ENCODE peak calls at places on chromosome 4, in six cellular contexts. H is sigmoid colon, C is astrocyte, S is colonic mucosa, M is mammary epithelial cell, G is mucosa of descending colon. N is an unnamed sample.

GRCh38 chr4:57499786-57500185 is 389.6 kb upstream of the IGFBP7 start:
- DNase-seq in C (peak; percentile 23), S (no peak), M (peak; percentile 4), G (no peak), H (no peak), N (no peak)

GRCh38 chr4:156749791-156750403 is 221.7 kb downstream of the PDGFC start:
- DNase-seq in H (no peak), M (no peak), C (peak; percentile 30), G (no peak), S (no peak), N (no peak)

GRCh38 chr4:77003400-77003799 is 53.8 kb downstream of the SEPTIN11 start:
- DNase-seq in H (no peak), M (no peak), G (no peak), C (no peak), S (no peak), N (no peak)

GRCh38 chr4:17535242-17535641 is 20.3 kb downstream of the CLRN2 start:
- DNase-seq in G (no peak), H (no peak), S (no peak), C (no peak), M (no peak), N (no peak)

GRCh38 chr4:40340034-40340433 is 4.9 kb downstream of the CHRNA9 start:
- DNase-seq in S (no peak), H (no peak), G (no peak), C (no peak), M (peak; percentile 31), N (no peak)

GRCh38 chr4:154985673-154986072 is 204.6 kb downstream of the RBM46 start:
- DNase-seq in M (no peak), H (no peak), C (no peak), G (no peak), S (no peak), N (no peak)

GRCh38 chr4:152860057-152860456 is 76.1 kb upstream of the FHDC1 start:
- DNase-seq in H (no peak), S (no peak), G (no peak), C (peak; percentile 15), M (no peak), N (no peak)

GRCh38 chr4:121696140-121696640 is 590 bp downstream of the ANXA5 start:
- DNase-seq in S (peak; percentile 77), H (peak; percentile 94), C (peak; percentile 79), G (peak; percentile 84), M (peak; percentile 82), N (peak; percentile 65)

GRCh38 chr4:151901631-151902030 is 140.8 kb upstream of the GATB start:
- DNase-seq in G (no peak), H (no peak), S (no peak), C (no peak), M (no peak), N (no peak)

GRCh38 chr4:42655248-42655647 is 1.7 kb downstream of the ATP8A1 start:
- DNase-seq in S (no peak), G (no peak), M (no peak), H (no peak), C (no peak), N (no peak)

GRCh38 chr4:3709061-3709845 is 56.9 kb upstream of the ADRA2C start:
- DNase-seq in C (no peak), M (no peak), H (no peak), G (peak; percentile 11), S (no peak), N (no peak)

GRCh38 chr4:97912151-97912550 is 231.1 kb downstream of the STPG2 start:
- DNase-seq in M (no peak), H (no peak), G (no peak), S (no peak), C (no peak), N (no peak)

GRCh38 chr4:140176735-140177134 is 22.8 kb upstream of the MAML3 start:
- DNase-seq in M (peak; percentile 63), H (no peak), S (no peak), G (no peak), C (peak; percentile 67), N (no peak)

GRCh38 chr4:16019666-16020065 is 56.7 kb upstream of the FGFBP2 start:
- DNase-seq in S (no peak), C (peak; percentile 23), H (no peak), G (no peak), M (no peak), N (no peak)

GRCh38 chr4:139790291-139790690 is 124.7 kb downstream of the MGST2 start:
- DNase-seq in M (no peak), H (no peak), S (no peak), G (no peak), C (no peak), N (no peak)

GRCh38 chr4:65668201-65669007 is 1.9 kb downstream of the EPHA5 start:
- DNase-seq in G (peak; percentile 16), M (no peak), H (peak; percentile 63), C (peak; percentile 63), S (no peak), N (no peak)

GRCh38 chr4:94032754-94033153 is 174.9 kb upstream of the SMARCAD1 start:
- DNase-seq in S (no peak), M (no peak), H (no peak), G (no peak), C (no peak), N (no peak)

GRCh38 chr4:60314367-60314766 is 885.8 kb upstream of the ADGRL3 start:
- DNase-seq in S (no peak), H (no peak), G (no peak), M (no peak), C (no peak), N (no peak)

GRCh38 chr4:99029018-99029735 is 33.7 kb downstream of the METAP1 start:
- DNase-seq in S (no peak), G (no peak), C (no peak), M (no peak), H (no peak), N (no peak)

GRCh38 chr4:42397256-42397634 is at the start of gene SHISA3:
- DNase-seq in C (no peak), H (no peak), S (peak; percentile 25), G (no peak), M (no peak), N (no peak)

GRCh38 chr4:1050486-1051213 is 39.2 kb downstream of the FGFRL1 start:
- DNase-seq in S (no peak), M (no peak), G (peak; percentile 49), C (no peak), H (peak; percentile 61), N (no peak)

GRCh38 chr4:124206779-124207605 is 505.5 kb downstream of the ANKRD50 start:
- DNase-seq in S (no peak), G (no peak), H (no peak), M (no peak), C (peak; percentile 84), N (no peak)

GRCh38 chr4:2417196-2417764 is 1.2 kb downstream of the ZFYVE28 start:
- DNase-seq in H (no peak), M (no peak), G (no peak), S (no peak), C (no peak), N (no peak)

GRCh38 chr4:182531555-182532162 is 288.5 kb downstream of the TENM3 start:
- DNase-seq in H (no peak), S (no peak), G (no peak), M (no peak), C (peak; percentile 38), N (no peak)

GRCh38 chr4:143404555-143404954 is 67.9 kb downstream of the GAB1 start:
- DNase-seq in H (no peak), C (no peak), M (no peak), G (no peak), S (no peak), N (no peak)
- H3K4me1 ChIP-seq in H (peaks cover 92% of the 10 kb centered on the region), C (no peaks in the 10 kb centered on the region), M (no peaks in the 10 kb centered on the region), G (peaks cover 13% of the 10 kb centered on the region), S (no peaks in the 10 kb centered on the region), N (peaks cover 3% of the 10 kb centered on the region)

GRCh38 chr4:11568511-11568910 is 139.8 kb upstream of the HS3ST1 start:
- DNase-seq in H (no peak), S (no peak), C (no peak), G (no peak), M (no peak), N (no peak)
- H3K4me3 ChIP-seq in H (no peak overlapping the region), S (no peak overlapping the region), C (no peak overlapping the region), G (no peak overlapping the region), M (no peak overlapping the region), N (no peak overlapping the region)

GRCh38 chr4:185837415-185838103 is 25.6 kb upstream of the SORBS2 start:
- DNase-seq in G (no peak), S (no peak), M (no peak), H (no peak), C (no peak), N (no peak)

GRCh38 chr4:185838514-185839203 is 26.7 kb upstream of the SORBS2 start:
- DNase-seq in C (no peak), S (no peak), H (no peak), G (no peak), M (no peak), N (no peak)

GRCh38 chr4:185836268-185837084 is 24.5 kb upstream of the SORBS2 start:
- DNase-seq in M (no peak), S (no peak), G (no peak), H (no peak), C (no peak), N (no peak)

GRCh38 chr4:185839204-185839712 is 27.3 kb upstream of the SORBS2 start:
- DNase-seq in S (peak; percentile 38), M (peak; percentile 90), C (peak; percentile 97), G (peak; percentile 56), H (peak; percentile 81), N (no peak)

DNA sequence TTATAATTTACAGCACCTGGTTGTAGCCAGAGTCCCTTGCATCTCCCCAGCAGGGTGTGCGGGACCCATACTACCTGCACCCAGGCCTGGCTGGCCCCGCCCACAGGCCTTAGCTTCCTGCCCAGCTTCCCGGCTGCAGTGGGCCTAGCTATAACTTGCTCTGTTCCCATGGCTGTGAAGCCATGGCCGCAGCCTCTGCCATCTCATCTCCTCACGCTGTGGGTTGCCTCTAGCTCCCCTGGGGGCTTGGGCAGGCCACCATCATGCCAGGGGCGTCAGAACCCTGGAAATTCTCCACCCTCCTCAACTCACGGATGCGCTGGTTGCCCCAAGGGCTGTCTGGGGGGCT is 26.1 kb upstream of the SORBS2 start:
- DNase-seq in H (no peak), G (no peak), C (no peak), M (no peak), S (no peak), N (no peak)
- H3K4me1 ChIP-seq in H (peaks cover 53% of the 10 kb centered on the region), G (peaks cover 12% of the 10 kb centered on the region), C (peaks cover 32% of the 10 kb centered on the region), M (peaks cover 24% of the 10 kb centered on the region), S (no peaks in the 10 kb centered on the region), N (no peaks in the 10 kb centered on the region)

DNA sequence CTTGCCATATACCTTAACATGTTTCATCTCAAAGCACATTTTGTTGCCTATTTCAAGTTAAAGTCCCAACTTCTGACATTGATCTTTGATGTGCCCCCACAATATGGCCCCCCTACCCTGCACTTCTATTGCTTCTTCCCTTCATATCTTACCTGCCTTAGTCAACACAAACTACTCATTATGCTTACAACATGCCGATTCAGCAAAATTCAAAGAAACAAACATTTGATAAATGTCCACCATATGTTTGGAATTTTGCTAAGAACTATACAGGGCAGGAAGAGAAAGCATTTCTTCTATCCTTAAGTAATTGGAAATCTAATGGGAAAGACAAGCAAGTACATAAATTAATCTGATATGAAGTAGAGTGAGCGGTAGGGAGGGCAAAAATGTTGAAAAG is 25.6 kb downstream of the NAA11 start:
- DNase-seq in M (no peak), H (no peak), S (no peak), G (no peak), C (no peak), N (no peak)
- H3K4me3 ChIP-seq in M (no peak overlapping the region), H (no peak overlapping the region), S (no peak overlapping the region), G (no peak overlapping the region), C (no peak overlapping the region), N (no peak overlapping the region)

GRCh38 chr4:78661923-78662521 is 110.5 kb downstream of the ANXA3 start:
- DNase-seq in M (no peak), S (peak; percentile 49), H (no peak), C (no peak), G (no peak), N (no peak)
- H3K4me1 ChIP-seq in M (peaks cover 3% of the 10 kb centered on the region), S (no peaks in the 10 kb centered on the region), H (no peaks in the 10 kb centered on the region), C (peaks cover 24% of the 10 kb centered on the region), G (peaks cover 10% of the 10 kb centered on the region), N (peaks cover 13% of the 10 kb centered on the region)

GRCh38 chr4:103996059-103996458 is 276.3 kb upstream of the TACR3 start:
- DNase-seq in S (no peak), M (peak; percentile 58), C (peak; percentile 4), H (no peak), G (no peak), N (no peak)
- H3K4me3 ChIP-seq in S (no peak overlapping the region), M (peak overlapping the region; percentile 19), C (peak overlapping the region; percentile 17), H (no peak overlapping the region), G (no peak overlapping the region), N (no peak overlapping the region)

N was measured in CD8-positive, alpha-beta memory T cell.